ENCODE peak calls at places on chromosomes 1 and 21, in five cellular contexts. Q is amygdala, S is MV-4-11, O is T-helper 9 cell, W is EH. E is an unnamed sample.

GRCh38 chr1:170533331-170533730 is 1.4 kb downstream of the GORAB start:
- DNase-seq in Q (no peak), S (peak; percentile 60), O (no peak), W (peak; percentile 78), E (no peak)

GRCh38 chr1:16173447-16174260 is 17.8 kb upstream of the EPHA2 start:
- DNase-seq in Q (no peak), S (no peak), O (no peak), W (peak; percentile 88), E (no peak)

GRCh38 chr1:23759277-23759676 is 16.0 kb downstream of the ELOA start:
- DNase-seq in Q (peak; percentile 13), S (no peak), O (no peak), W (peak; percentile 15), E (no peak)

GRCh38 chr1:201636581-201636980 is 97.7 kb downstream of the NAV1 start:
- DNase-seq in Q (no peak), S (no peak), O (no peak), W (peak; percentile 94), E (no peak)

GRCh38 chr1:90723561-90724108 is 6.5 kb upstream of the BARHL2 start:
- DNase-seq in Q (no peak), S (no peak), O (no peak), W (peak; percentile 10), E (no peak)

GRCh38 chr1:224710196-224710595 is 94.1 kb downstream of the CNIH3 start:
- DNase-seq in Q (no peak), S (no peak), O (no peak), W (no peak), E (no peak)

GRCh38 chr1:97721221-97721620 is 199.6 kb downstream of the DPYD start:
- DNase-seq in Q (no peak), S (no peak), O (no peak), W (peak; percentile 61), E (no peak)

GRCh38 chr1:41286486-41286885 is 44.4 kb upstream of the SCMH1 start:
- DNase-seq in Q (no peak), S (no peak), O (no peak), W (no peak), E (no peak)

GRCh38 chr1:214351551-214352277 is 70.8 kb downstream of the SMYD2 start:
- DNase-seq in Q (no peak), S (no peak), O (no peak), W (no peak), E (no peak)

GRCh38 chr1:28508435-28508754 is 2.6 kb downstream of the RCC1 start:
- DNase-seq in Q (no peak), S (no peak), O (no peak), W (peak; percentile 57), E (no peak)

GRCh38 chr1:117312453-117313138 is 54.7 kb upstream of the MAN1A2 start:
- DNase-seq in Q (no peak), S (peak; percentile 34), O (no peak), W (peak; percentile 54), E (no peak)

GRCh38 chr1:89499320-89499719 is 25.3 kb upstream of the LRRC8B start:
- DNase-seq in Q (no peak), S (no peak), O (no peak), W (no peak), E (no peak)

GRCh38 chr1:206674745-206675175 is 9.9 kb upstream of the MAPKAPK2 start:
- DNase-seq in Q (no peak), S (no peak), O (no peak), W (peak; percentile 99), E (no peak)

GRCh38 chr1:65027699-65028358 is 61.5 kb upstream of the JAK1 start:
- DNase-seq in Q (peak; percentile 7), S (no peak), O (no peak), W (no peak), E (no peak)

GRCh38 chr21:42474043-42474831 is 21.8 kb downstream of the RSPH1 start:
- DNase-seq in Q (no peak), S (no peak), O (no peak), W (peak; percentile 19), E (no peak)

GRCh38 chr1:26560403-26560780 is 30.8 kb downstream of the RPS6KA1 start:
- DNase-seq in Q (no peak), S (no peak), O (no peak), W (no peak), E (no peak)

GRCh38 chr1:89203166-89203565 is 4.4 kb upstream of the GBP4 start:
- DNase-seq in Q (no peak), S (no peak), O (no peak), W (peak; percentile 87), E (no peak)

GRCh38 chr1:63784489-63785390 is 10.9 kb downstream of the ROR1 start:
- DNase-seq in Q (no peak), S (no peak), O (no peak), W (no peak), E (no peak)

GRCh38 chr1:150549496-150550221 is 451 bp downstream of the ADAMTSL4 start:
- DNase-seq in Q (no peak), S (no peak), O (no peak), W (peak; percentile 48), E (no peak)

GRCh38 chr1:163440090-163440489 is 118.3 kb downstream of the NUF2 start:
- DNase-seq in Q (no peak), S (no peak), O (no peak), W (no peak), E (no peak)

GRCh38 chr1:5781079-5781478 is 211.1 kb downstream of the NPHP4 start:
- DNase-seq in Q (no peak), S (no peak), O (no peak), W (no peak), E (no peak)

GRCh38 chr21:37636152-37636860 is 269.7 kb downstream of the DYRK1A start:
- DNase-seq in Q (no peak), S (no peak), O (no peak), W (peak; percentile 96), E (no peak)

GRCh38 chr21:43643193-43643592 is 16.1 kb downstream of the HSF2BP start:
- DNase-seq in Q (no peak), S (no peak), O (no peak), W (no peak), E (no peak)

GRCh38 chr1:39450956-39451601 is 40.4 kb upstream of the BMP8A start:
- DNase-seq in Q (no peak), S (no peak), O (no peak), W (peak; percentile 61), E (no peak)